ENCODE peak calls at places on chromosomes 2 and 18, in nine cellular contexts. L is heart right ventricle, A is breast epithelium, S is ovary, E is heart left ventricle, H is tibial nerve, Z is adrenal gland, R is lung, Q is GM23338. D is an unnamed sample.

GRCh38 chr2:241721852-241722251 is 12.6 kb upstream of the D2HGDH start:
- DNase-seq in L (no peak), A (no peak), S (no peak), E (no peak), H (no peak), Z (no peak), R (no peak), Q (no peak), D (no peak)

GRCh38 chr2:45014016-45014702 is 4.9 kb upstream of the SIX2 start:
- DNase-seq in L (peak; percentile 30), A (no peak), S (no peak), E (peak; percentile 53), H (no peak), Z (no peak), R (no peak), Q (peak; percentile 85), D (no peak)

GRCh38 chr2:58594175-58594574 is 353.1 kb upstream of the FANCL start:
- DNase-seq in L (no peak), A (no peak), S (no peak), E (no peak), H (no peak), Z (no peak), R (no peak), Q (peak; percentile 61), D (no peak)

GRCh38 chr2:173216055-173216454 is 138.6 kb upstream of the CDCA7 start:
- DNase-seq in L (no peak), A (no peak), S (no peak), E (no peak), H (no peak), Z (no peak), R (no peak), Q (no peak), D (no peak)

GRCh38 chr2:18829331-18829902 is 240.0 kb upstream of the NT5C1B start:
- DNase-seq in L (no peak), A (no peak), S (no peak), E (no peak), H (no peak), Z (no peak), R (no peak), Q (no peak), D (no peak)

GRCh38 chr2:74708883-74709282 is 54.8 kb downstream of the SEMA4F start:
- DNase-seq in L (peak; percentile 13), A (no peak), S (no peak), E (no peak), H (no peak), Z (no peak), R (peak; percentile 32), Q (no peak), D (no peak)

GRCh38 chr2:60136913-60137312 is 416.5 kb downstream of the BCL11A start:
- DNase-seq in L (no peak), A (no peak), S (no peak), E (no peak), H (no peak), Z (no peak), R (no peak), Q (no peak), D (no peak)

GRCh38 chr2:5145801-5146200 is 546.4 kb upstream of the SOX11 start:
- DNase-seq in L (no peak), A (no peak), S (no peak), E (no peak), H (no peak), Z (no peak), R (no peak), Q (no peak), D (no peak)

GRCh38 chr18:23871410-23871809 is 143.1 kb upstream of the TTC39C start:
- DNase-seq in L (peak; percentile 22), A (no peak), S (no peak), E (peak; percentile 33), H (no peak), Z (no peak), R (no peak), Q (peak; percentile 13), D (no peak)

GRCh38 chr18:78090584-78090983 is 840.9 kb downstream of the GALR1 start:
- DNase-seq in L (no peak), A (no peak), S (no peak), E (no peak), H (no peak), Z (no peak), R (no peak), Q (no peak), D (no peak)

GRCh38 chr2:69682525-69682924 is 39.0 kb upstream of the AAK1 start:
- DNase-seq in L (no peak), A (no peak), S (no peak), E (no peak), H (no peak), Z (no peak), R (no peak), Q (no peak), D (no peak)

GRCh38 chr18:34242739-34243138 is 18.0 kb upstream of the NOL4 start:
- DNase-seq in L (no peak), A (no peak), S (no peak), E (no peak), H (no peak), Z (no peak), R (no peak), Q (no peak), D (no peak)

GRCh38 chr2:169761251-169761969 is 27.8 kb downstream of the KLHL23 start:
- DNase-seq in L (no peak), A (no peak), S (no peak), E (no peak), H (no peak), Z (no peak), R (no peak), Q (no peak), D (no peak)

GRCh38 chr2:108491848-108492247 is 42.4 kb upstream of the LIMS1 start:
- DNase-seq in L (no peak), A (no peak), S (no peak), E (no peak), H (no peak), Z (no peak), R (no peak), Q (no peak), D (no peak)

GRCh38 chr18:2146092-2146491 is 425.2 kb downstream of the METTL4 start:
- DNase-seq in L (no peak), A (no peak), S (no peak), E (no peak), H (no peak), Z (no peak), R (no peak), Q (no peak), D (no peak)

GRCh38 chr2:147297820-147298219 is 547.0 kb upstream of the ACVR2A start:
- DNase-seq in L (no peak), A (no peak), S (no peak), E (no peak), H (no peak), Z (no peak), R (no peak), Q (no peak), D (no peak)

GRCh38 chr18:21484851-21485636 is 115.5 kb downstream of the ESCO1 start:
- DNase-seq in L (no peak), A (no peak), S (no peak), E (no peak), H (no peak), Z (no peak), R (no peak), Q (no peak), D (no peak)

GRCh38 chr2:50535971-50536759 is 495.8 kb downstream of the NRXN1 start:
- DNase-seq in L (no peak), A (no peak), S (no peak), E (no peak), H (no peak), Z (no peak), R (no peak), Q (peak; percentile 51), D (no peak)

GRCh38 chr18:4455113-4455811 is at the start of gene DLGAP1:
- DNase-seq in L (no peak), A (peak; percentile 60), S (peak; percentile 56), E (peak; percentile 42), H (no peak), Z (peak; percentile 72), R (peak; percentile 62), Q (peak; percentile 87), D (no peak)
- TF ChIP-seq CTCF in L (no peak), A (no peak), S (no peak), E (no peak), H (no peak), Z (no peak), R (no peak), Q (no peak), D (no peak)

GRCh38 chr2:197804758-197805597 is 585 bp downstream of the PLCL1 start:
- DNase-seq in L (peak; percentile 29), A (no peak), S (peak; percentile 49), E (peak; percentile 45), H (no peak), Z (peak; percentile 58), R (no peak), Q (peak; percentile 57), D (no peak)
- H3K4me1 ChIP-seq in L (peaks cover 25% of the 10 kb centered on the region), A (no peaks in the 10 kb centered on the region), S (no peaks in the 10 kb centered on the region), E (peaks cover 22% of the 10 kb centered on the region), H (peaks cover 17% of the 10 kb centered on the region), Z (peaks cover 10% of the 10 kb centered on the region), R (no peaks in the 10 kb centered on the region), Q (peaks cover 12% of the 10 kb centered on the region), D (peaks cover 45% of the 10 kb centered on the region)

GRCh38 chr18:10143601-10144000 is 229.8 kb downstream of the VAPA start:
- DNase-seq in L (no peak), A (no peak), S (peak; percentile 36), E (no peak), H (no peak), Z (no peak), R (no peak), Q (no peak), D (peak; percentile 57)

GRCh38 chr18:10147199-10147598 is 233.4 kb downstream of the VAPA start:
- DNase-seq in L (no peak), A (no peak), S (no peak), E (no peak), H (no peak), Z (no peak), R (no peak), Q (no peak), D (no peak)

GRCh38 chr18:10147752-10148151 is 233.9 kb downstream of the VAPA start:
- DNase-seq in L (no peak), A (no peak), S (no peak), E (no peak), H (no peak), Z (no peak), R (no peak), Q (no peak), D (peak; percentile 51)

GRCh38 chr18:10142496-10143160 is 228.8 kb downstream of the VAPA start:
- DNase-seq in L (no peak), A (no peak), S (no peak), E (peak; percentile 47), H (no peak), Z (no peak), R (no peak), Q (no peak), D (peak; percentile 60)

GRCh38 chr18:10145523-10145922 is 231.7 kb downstream of the VAPA start:
- DNase-seq in L (no peak), A (no peak), S (no peak), E (no peak), H (no peak), Z (no peak), R (no peak), Q (no peak), D (no peak)
- TF ChIP-seq CTCF in L (no peak), A (no peak), S (no peak), E (no peak), H (no peak), Z (no peak), R (no peak), Q (no peak), D (no peak)

DNA sequence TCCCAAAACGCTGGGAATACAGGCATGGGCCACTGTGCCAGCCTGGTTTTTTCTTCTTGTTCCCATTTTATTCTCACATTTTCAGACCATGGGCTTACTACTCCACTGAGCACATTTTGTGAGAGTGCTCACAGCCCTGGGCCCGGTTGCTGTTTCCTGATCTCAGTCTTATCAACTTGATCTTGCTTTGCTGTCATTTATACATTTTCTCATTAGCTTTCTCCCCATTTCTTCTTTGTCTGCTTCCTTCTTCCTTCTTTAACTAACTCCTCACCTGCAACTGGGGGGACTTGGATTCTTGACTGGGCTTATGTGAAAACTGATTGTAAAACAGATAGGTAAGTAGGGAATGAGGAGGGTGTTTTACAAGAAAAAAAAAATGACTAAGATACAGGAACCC is 117.3 kb downstream of the PLB1 start:
- DNase-seq in L (no peak), A (no peak), S (no peak), E (no peak), H (no peak), Z (no peak), R (no peak), Q (no peak), D (no peak)
- H3K4me1 ChIP-seq in L (peaks cover 4% of the 10 kb centered on the region), A (no peaks in the 10 kb centered on the region), S (no peaks in the 10 kb centered on the region), E (peaks cover 11% of the 10 kb centered on the region), H (no peaks in the 10 kb centered on the region), Z (no peaks in the 10 kb centered on the region), R (peaks cover 4% of the 10 kb centered on the region), Q (no peaks in the 10 kb centered on the region), D (no peaks in the 10 kb centered on the region)

D was measured in right atrium auricular region.